ENCODE peak calls at places on chromosomes 13 and 19, in four cellular contexts. P is HepG2, A is K562, G is H1. V is an unnamed sample.

GRCh38 chr19:3785464-3785937 is 680 bp downstream of the MATK start:
- DNase-seq in A (peak), G (no peak), P (no peak), V (no peak)

GRCh38 chr13:49023441-49023840 is 47.7 kb downstream of the FNDC3A start:
- DNase-seq in P (no peak), A (no peak), G (no peak), V (no peak)

GRCh38 chr13:76812971-76813691 is 73.1 kb downstream of the KCTD12 start:
- DNase-seq in P (no peak), A (no peak), G (no peak), V (no peak)

GRCh38 chr13:32734511-32734910 is 148.3 kb downstream of the PDS5B start:
- DNase-seq in G (no peak), P (no peak), A (peak), V (no peak)

GRCh38 chr13:28337196-28338045 is 157.5 kb downstream of the FLT1 start:
- DNase-seq in G (no peak), P (no peak), A (no peak), V (no peak)

GRCh38 chr13:30572859-30573275 is 44.9 kb upstream of the USPL1 start:
- DNase-seq in G (no peak), P (peak), A (no peak), V (no peak)

GRCh38 chr19:49546825-49547565 is 19.2 kb downstream of the RCN3 start:
- DNase-seq in G (peak), A (peak), P (peak), V (no peak)

GRCh38 chr13:46804391-46804815 is 7.4 kb upstream of the ESD start:
- DNase-seq in P (peak), G (no peak), A (no peak), V (no peak)

GRCh38 chr19:48554385-48555091 is 2.6 kb downstream of the SULT2B1 start:
- DNase-seq in P (peak), G (peak), A (no peak), V (no peak)

GRCh38 chr13:20191902-20192469 is 752 bp downstream of the GJB2 start:
- DNase-seq in G (no peak), A (no peak), P (no peak), V (no peak)

GRCh38 chr19:34365463-34366401 is 736 bp downstream of the GPI start:
- DNase-seq in A (peak), G (no peak), P (no peak), V (peak)

GRCh38 chr19:4606921-4607678 is 32.2 kb upstream of the TNFAIP8L1 start:
- DNase-seq in G (no peak), A (peak), P (no peak), V (no peak)

GRCh38 chr19:14943601-14944000 is 2.3 kb downstream of the OR7C2 start:
- DNase-seq in G (no peak), A (no peak), P (no peak), V (no peak)

GRCh38 chr19:1472227-1473055 is 6.6 kb downstream of the C19orf25 start:
- DNase-seq in P (no peak), A (no peak), G (no peak), V (no peak)

GRCh38 chr19:1363599-1363998 is 20.1 kb upstream of the NDUFS7 start:
- DNase-seq in P (no peak), A (no peak), G (no peak), V (no peak)

GRCh38 chr19:40928859-40929258 is 46.8 kb upstream of the CYP2A7 start:
- DNase-seq in G (no peak), A (peak), P (no peak), V (no peak)

GRCh38 chr19:5343848-5344247 is 3.2 kb upstream of the PTPRS start:
- DNase-seq in A (no peak), P (peak), G (no peak), V (no peak)

GRCh38 chr19:39481229-39481545 is 549 bp downstream of the TIMM50 start:
- DNase-seq in P (no peak), A (no peak), G (no peak), V (no peak)

GRCh38 chr13:80508031-80508430 is 167.1 kb upstream of the SPRY2 start:
- DNase-seq in A (no peak), G (no peak), P (no peak), V (no peak)

GRCh38 chr19:7494416-7495098 is 5.7 kb upstream of the PEX11G start:
- DNase-seq in P (peak), G (no peak), A (peak), V (no peak)

GRCh38 chr13:34347784-34348573 is 530.0 kb downstream of the RFC3 start:
- DNase-seq in A (no peak), P (peak), G (no peak), V (no peak)

GRCh38 chr13:31722684-31723083 is 16.6 kb upstream of the RXFP2 start:
- DNase-seq in P (no peak), G (no peak), A (no peak), V (no peak)

GRCh38 chr19:17041994-17042393 is 15.4 kb upstream of the CPAMD8 start:
- DNase-seq in P (no peak), G (no peak), A (no peak), V (no peak)

GRCh38 chr19:3398114-3398899 is 31.9 kb downstream of the NFIC start:
- DNase-seq in A (no peak), P (peak), G (no peak), V (no peak)

DNA sequence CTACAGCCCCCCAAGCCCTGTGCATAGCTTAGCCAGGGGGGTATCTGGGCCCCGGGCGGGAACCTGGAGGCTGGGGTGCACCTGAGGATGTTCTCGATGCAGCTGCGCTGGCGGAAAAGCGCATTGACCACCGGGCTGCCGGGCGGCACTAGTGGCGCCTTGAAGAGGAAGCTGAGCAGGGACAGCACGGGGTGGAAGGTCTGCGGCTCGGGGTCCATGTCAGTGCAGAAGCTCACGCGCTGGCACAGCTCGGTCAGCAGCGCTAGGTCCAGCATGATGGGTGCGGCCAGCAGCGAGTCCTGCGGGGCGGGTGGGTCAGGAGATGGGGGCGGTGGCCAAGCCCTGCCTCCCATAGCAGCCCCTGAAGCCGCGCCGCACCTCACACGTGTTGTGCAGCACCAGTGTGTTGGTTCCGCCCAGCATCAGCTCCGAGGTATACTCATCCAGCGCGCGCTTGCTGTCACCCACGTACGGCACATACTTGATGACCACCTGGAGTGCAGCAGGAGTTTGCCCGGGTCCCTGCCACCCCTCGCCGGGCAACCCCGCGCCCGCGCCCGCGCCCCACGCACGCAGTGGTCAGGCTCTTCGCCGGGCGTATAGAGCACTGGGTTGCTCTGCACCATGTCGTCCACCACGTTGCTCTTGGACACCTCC is 2.6 kb downstream of the ISYNA1 start:
- DNase-seq in P (no peak), A (no peak), G (no peak), V (no peak)
- TF ChIP-seq TAF1 in P (no peak), A (no peak), G (no peak), V (no peak)

GRCh38 chr13:100559886-100560285 is 28.7 kb downstream of the GGACT start:
- DNase-seq in P (no peak), A (no peak), G (no peak), V (no peak)
- TF ChIP-seq TAF1 in P (no peak), A (no peak), G (no peak), V (no peak)

GRCh38 chr13:98059276-98059675 is 83.6 kb upstream of the FARP1 start:
- DNase-seq in G (no peak), A (no peak), P (no peak), V (no peak)
- TF ChIP-seq TAF1 in G (no peak), A (no peak), P (no peak), V (no peak)

DNA sequence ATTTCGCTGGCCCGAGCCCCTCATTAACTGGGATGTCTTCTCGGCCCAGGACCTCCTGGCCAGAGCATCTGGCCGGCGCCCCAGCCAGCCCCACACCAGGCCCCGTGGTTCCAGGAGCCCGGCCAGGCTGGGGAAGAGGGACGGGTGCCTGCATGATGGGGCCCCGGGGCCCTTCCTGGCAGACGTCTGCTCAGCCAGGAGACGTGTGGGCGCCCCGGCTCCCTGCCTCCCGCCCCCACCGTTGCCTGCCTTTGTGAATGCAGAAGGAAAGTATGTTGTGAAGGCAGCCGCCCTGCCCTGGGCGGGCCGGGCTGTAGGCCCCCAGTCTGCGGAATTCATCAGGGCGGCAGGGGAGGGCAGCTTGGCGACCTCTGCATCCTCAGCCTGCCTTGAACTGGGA is 4.4 kb upstream of the COMP start:
- DNase-seq in A (no peak), G (no peak), P (no peak), V (peak)
- TF ChIP-seq TAF1 in A (no peak), G (no peak), P (no peak), V (no peak)

GRCh38 chr13:41356788-41357187 is 45.7 kb downstream of the NAA16 start:
- DNase-seq in A (no peak), P (no peak), G (no peak), V (no peak)

GRCh38 chr13:41365636-41366035 is 54.6 kb downstream of the NAA16 start:
- DNase-seq in G (no peak), A (no peak), P (no peak), V (no peak)

GRCh38 chr13:41364043-41364442 is 53.0 kb downstream of the NAA16 start:
- DNase-seq in A (no peak), G (no peak), P (no peak), V (no peak)

DNA sequence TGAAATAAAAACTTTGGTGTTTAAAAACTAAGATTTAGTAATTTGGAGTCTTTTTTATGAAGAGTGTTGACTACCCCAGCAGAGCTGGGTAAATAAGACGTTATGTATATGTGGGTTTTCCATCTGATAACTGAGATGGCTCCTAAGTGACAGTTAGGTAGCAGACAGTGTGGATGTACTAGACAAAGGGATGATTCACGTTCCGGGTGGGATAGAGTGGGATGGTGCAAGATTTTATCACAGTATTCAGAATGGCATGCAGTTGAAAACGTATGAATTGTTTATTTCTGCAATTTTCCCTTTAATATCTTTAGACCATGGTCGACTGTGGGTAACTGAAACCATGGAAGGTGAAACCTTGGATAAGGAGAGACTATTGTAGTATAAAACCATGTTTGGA is 50.4 kb downstream of the NAA16 start:
- DNase-seq in G (no peak), P (no peak), A (no peak), V (no peak)
- TF ChIP-seq TAF1 in G (no peak), P (no peak), A (no peak), V (no peak)

GRCh38 chr19:11580665-11581418 is 3.4 kb upstream of the ACP5 start:
- DNase-seq in G (no peak), A (no peak), P (no peak), V (no peak)

GRCh38 chr19:11577451-11578341 is at the start of gene ACP5:
- DNase-seq in G (no peak), P (no peak), A (no peak), V (no peak)

GRCh38 chr19:11576186-11576585 is 1.3 kb downstream of the ACP5 start:
- DNase-seq in A (no peak), G (no peak), P (no peak), V (no peak)

GRCh38 chr19:11581740-11582139 is 4.3 kb upstream of the ACP5 start:
- DNase-seq in A (peak), G (no peak), P (no peak), V (no peak)

DNA sequence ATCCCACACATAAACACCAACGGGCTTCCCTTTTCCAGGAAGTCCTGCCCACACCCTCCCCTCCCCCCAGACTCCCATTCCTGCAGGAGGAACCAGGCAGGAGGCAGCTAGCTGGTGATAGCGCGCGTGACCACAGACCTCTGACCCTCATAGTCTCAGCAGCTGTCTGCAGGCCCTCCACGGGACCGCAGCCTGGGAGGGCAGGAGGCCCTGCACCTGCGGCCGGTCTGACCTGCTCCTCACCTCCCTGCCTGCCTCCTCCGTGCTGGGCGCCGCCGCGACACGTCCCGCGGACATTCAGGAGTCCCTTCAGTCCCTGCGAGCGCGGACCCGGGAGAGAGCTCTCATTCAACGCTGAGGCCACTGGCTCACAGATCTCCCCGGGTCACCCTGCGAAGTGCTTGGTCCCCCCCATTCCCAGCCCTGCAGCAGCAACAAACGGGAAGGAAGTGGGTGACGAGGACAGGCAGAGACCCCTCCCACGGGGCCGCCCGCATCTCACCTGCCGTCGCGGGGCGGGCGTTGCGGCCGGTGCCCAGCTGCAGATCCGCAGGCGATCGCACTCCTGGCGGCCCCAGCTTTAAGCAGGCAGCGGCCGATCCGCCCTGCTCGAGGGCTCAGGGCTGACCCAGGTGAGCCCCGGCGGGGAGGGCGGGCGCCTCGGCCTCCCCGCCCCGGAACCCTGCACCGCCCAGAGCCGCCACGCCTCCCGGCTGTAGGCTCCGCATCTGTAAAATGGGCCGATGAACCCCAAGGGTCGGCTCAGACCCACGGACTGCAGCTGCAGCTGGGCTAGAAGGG is 1.1 kb upstream of the ACP5 start:
- DNase-seq in G (no peak), P (peak), A (peak), V (peak)
- TF ChIP-seq TAF1 in G (no peak), P (no peak), A (no peak), V (no peak)

GRCh38 chr19:45137179-45137761 is 23.5 kb downstream of the NKPD1 start:
- DNase-seq in A (no peak), P (no peak), G (no peak), V (peak)
- TF ChIP-seq TAF1 in A (no peak), P (no peak), G (no peak), V (peak)